ENCODE peak calls at places on chromosomes 6 and 20, in eight cellular contexts. J is NB4, W is thyroid gland, M is T-helper 9 cell, U is AG09309, I is putamen, R is H7, S is cardiac septum. Q is an unnamed sample.

GRCh38 chr20:560680-561079 is 17.1 kb upstream of the CSNK2A1 start:
- DNase-seq in I (no peak), W (no peak), R (no peak), U (no peak), M (no peak), J (no peak), S (no peak), Q (no peak)

GRCh38 chr6:137248702-137249101 is 29.5 kb upstream of the IFNGR1 start:
- DNase-seq in S (no peak), J (peak), M (no peak), R (no peak), I (no peak), W (no peak), U (no peak), Q (no peak)

GRCh38 chr6:113630365-113630737 is 226.8 kb upstream of the MARCKS start:
- DNase-seq in R (no peak), I (no peak), J (no peak), M (no peak), S (no peak), W (no peak), U (peak), Q (no peak)

GRCh38 chr20:24670981-24671380 is 201.6 kb downstream of the SYNDIG1 start:
- DNase-seq in J (no peak), S (peak), R (no peak), M (no peak), U (no peak), W (no peak), I (no peak), Q (no peak)

GRCh38 chr20:1838479-1839279 is 56.5 kb upstream of the SIRPA start:
- DNase-seq in R (peak), J (no peak), W (no peak), M (no peak), S (no peak), I (no peak), U (no peak), Q (no peak)

GRCh38 chr6:7188492-7188891 is 80.7 kb downstream of the RREB1 start:
- DNase-seq in W (no peak), R (no peak), M (no peak), J (peak), I (no peak), S (no peak), U (no peak), Q (no peak)

GRCh38 chr6:127459231-127459641 is at the start of gene KIAA0408:
- DNase-seq in R (peak), M (no peak), U (peak), S (no peak), I (peak), W (peak), J (peak), Q (peak)

GRCh38 chr20:52410746-52411317 is 219.3 kb upstream of the ZFP64 start:
- DNase-seq in U (no peak), R (no peak), W (no peak), S (no peak), M (no peak), J (peak), I (no peak), Q (no peak)

GRCh38 chr20:63641792-63642517 is 11.3 kb downstream of the STMN3 start:
- DNase-seq in J (peak), W (peak), R (peak), M (peak), U (no peak), I (peak), S (peak), Q (no peak)

GRCh38 chr20:53943522-53944291 is 126.7 kb downstream of the BCAS1 start:
- DNase-seq in I (no peak), W (peak), M (peak), S (no peak), R (peak), U (no peak), J (peak), Q (no peak)

GRCh38 chr20:50071039-50071888 is 41.7 kb downstream of the UBE2V1 start:
- DNase-seq in U (no peak), I (peak), R (peak), M (peak), S (peak), J (peak), W (peak), Q (no peak)

GRCh38 chr6:133973109-133973971 is 20.3 kb downstream of the TBPL1 start:
- DNase-seq in S (no peak), R (peak), I (peak), W (no peak), J (peak), M (no peak), U (no peak), Q (no peak)

GRCh38 chr20:36149469-36149868 is 5.1 kb upstream of the EPB41L1 start:
- DNase-seq in W (peak), U (no peak), M (no peak), R (no peak), S (peak), I (no peak), J (no peak), Q (no peak)

GRCh38 chr6:23823421-23823820 is 302.6 kb upstream of the NRSN1 start:
- DNase-seq in R (no peak), I (no peak), J (peak), S (no peak), U (no peak), M (no peak), W (no peak), Q (no peak)

GRCh38 chr6:39215640-39216158 is 13.6 kb downstream of the KCNK5 start:
- DNase-seq in I (no peak), J (peak), W (no peak), U (no peak), S (no peak), R (no peak), M (no peak), Q (no peak)

GRCh38 chr6:31174378-31174777 is 3.9 kb upstream of the POU5F1 start:
- DNase-seq in R (no peak), U (no peak), J (no peak), I (no peak), M (no peak), W (no peak), S (no peak), Q (no peak)

GRCh38 chr6:70686548-70687133 is 19.0 kb downstream of the SMAP1 start:
- DNase-seq in S (no peak), J (peak), I (no peak), U (no peak), M (no peak), W (no peak), R (no peak), Q (no peak)

GRCh38 chr20:14343658-14344057 is 6.2 kb upstream of the FLRT3 start:
- DNase-seq in S (no peak), J (no peak), W (no peak), U (no peak), R (no peak), I (no peak), M (no peak), Q (no peak)

GRCh38 chr6:160135922-160136655 is 14.5 kb downstream of the SLC22A1 start:
- DNase-seq in I (no peak), S (no peak), J (no peak), R (no peak), M (no peak), U (no peak), W (no peak), Q (no peak)

GRCh38 chr6:39824030-39824926 is 32.1 kb downstream of the DAAM2 start:
- DNase-seq in R (peak), M (no peak), W (peak), U (no peak), S (no peak), I (no peak), J (no peak), Q (no peak)

GRCh38 chr6:160931378-160932343 is 59.9 kb upstream of the MAP3K4 start:
- DNase-seq in S (no peak), U (no peak), W (no peak), I (no peak), J (peak), R (no peak), M (no peak), Q (no peak)

GRCh38 chr6:50836231-50836630 is 17.6 kb downstream of the TFAP2B start:
- DNase-seq in S (no peak), I (no peak), W (no peak), R (no peak), U (no peak), M (no peak), J (no peak), Q (no peak)

GRCh38 chr6:155227076-155227475 is 36.7 kb upstream of the CLDN20 start:
- DNase-seq in I (no peak), R (no peak), M (no peak), S (no peak), J (no peak), U (no peak), W (no peak), Q (no peak)

GRCh38 chr6:158022749-158023596 is 41.3 kb downstream of the SYNJ2 start:
- DNase-seq in I (no peak), U (no peak), R (no peak), S (no peak), W (no peak), M (no peak), J (peak), Q (no peak)

GRCh38 chr20:8414611-8415274 is 282.7 kb downstream of the PLCB1 start:
- DNase-seq in J (no peak), U (no peak), M (no peak), W (no peak), R (no peak), I (no peak), S (no peak), Q (peak)